ENCODE peak calls at places on chromosome 22, in nine cellular contexts. One of them, this sample, is unnamed.

GRCh38 chr22:20606041-20606783 is 98.8 kb downstream of the MED15 start:
- DNase-seq in GM23248: peak
- DNase-seq in Daoy: peak
- DNase-seq in iris pigment epithelial cell: peak
- DNase-seq in tibial artery: no peak
- DNase-seq in T-cell: peak
- DNase-seq in activated T-cell treated with anti-CD3 and anti-CD28 coated beads for 1 hour: peak
- DNase-seq in RWPE1: peak
- DNase-seq in neuronal stem cell: peak
- DNase-seq in this sample: peak

GRCh38 chr22:44336962-44337657 is 24.4 kb upstream of the SHISAL1 start:
- DNase-seq in GM23248: no peak
- DNase-seq in Daoy: no peak
- DNase-seq in iris pigment epithelial cell: no peak
- DNase-seq in tibial artery: no peak
- DNase-seq in T-cell: no peak
- DNase-seq in activated T-cell treated with anti-CD3 and anti-CD28 coated beads for 1 hour: no peak
- DNase-seq in RWPE1: no peak
- DNase-seq in neuronal stem cell: no peak
- DNase-seq in this sample: no peak

GRCh38 chr22:37782340-37783168 is 25.2 kb upstream of the GCAT start:
- DNase-seq in GM23248: peak
- DNase-seq in Daoy: peak
- DNase-seq in iris pigment epithelial cell: no peak
- DNase-seq in tibial artery: no peak
- DNase-seq in T-cell: no peak
- DNase-seq in activated T-cell treated with anti-CD3 and anti-CD28 coated beads for 1 hour: no peak
- DNase-seq in RWPE1: no peak
- DNase-seq in neuronal stem cell: no peak
- DNase-seq in this sample: no peak

GRCh38 chr22:32410459-32410858 is 1.6 kb downstream of the RTCB start:
- DNase-seq in GM23248: peak
- DNase-seq in Daoy: no peak
- DNase-seq in iris pigment epithelial cell: no peak
- DNase-seq in tibial artery: no peak
- DNase-seq in T-cell: no peak
- DNase-seq in activated T-cell treated with anti-CD3 and anti-CD28 coated beads for 1 hour: no peak
- DNase-seq in RWPE1: no peak
- DNase-seq in neuronal stem cell: no peak
- DNase-seq in this sample: peak

GRCh38 chr22:30829901-30830550 is 135.4 kb downstream of the OSBP2 start:
- DNase-seq in GM23248: peak
- DNase-seq in Daoy: peak
- DNase-seq in iris pigment epithelial cell: peak
- DNase-seq in tibial artery: no peak
- DNase-seq in T-cell: no peak
- DNase-seq in activated T-cell treated with anti-CD3 and anti-CD28 coated beads for 1 hour: no peak
- DNase-seq in RWPE1: peak
- DNase-seq in neuronal stem cell: no peak
- DNase-seq in this sample: peak

GRCh38 chr22:19565921-19566598 is 41.9 kb upstream of the CLDN5 start:
- DNase-seq in GM23248: peak
- DNase-seq in Daoy: no peak
- DNase-seq in iris pigment epithelial cell: no peak
- DNase-seq in tibial artery: no peak
- DNase-seq in T-cell: no peak
- DNase-seq in activated T-cell treated with anti-CD3 and anti-CD28 coated beads for 1 hour: no peak
- DNase-seq in RWPE1: peak
- DNase-seq in neuronal stem cell: no peak
- DNase-seq in this sample: peak

GRCh38 chr22:45968003-45968650 is 8.8 kb downstream of the WNT7B start:
- DNase-seq in GM23248: no peak
- DNase-seq in Daoy: peak
- DNase-seq in iris pigment epithelial cell: peak
- DNase-seq in tibial artery: no peak
- DNase-seq in T-cell: no peak
- DNase-seq in activated T-cell treated with anti-CD3 and anti-CD28 coated beads for 1 hour: no peak
- DNase-seq in RWPE1: no peak
- DNase-seq in neuronal stem cell: no peak
- DNase-seq in this sample: no peak

GRCh38 chr22:32896951-32897350 is 95.4 kb downstream of the TIMP3 start:
- DNase-seq in GM23248: no peak
- DNase-seq in Daoy: no peak
- DNase-seq in iris pigment epithelial cell: no peak
- DNase-seq in tibial artery: no peak
- DNase-seq in T-cell: no peak
- DNase-seq in activated T-cell treated with anti-CD3 and anti-CD28 coated beads for 1 hour: no peak
- DNase-seq in RWPE1: no peak
- DNase-seq in neuronal stem cell: no peak
- DNase-seq in this sample: no peak

GRCh38 chr22:29661355-29661754 is 57.9 kb downstream of the NF2 start:
- DNase-seq in GM23248: peak
- DNase-seq in Daoy: no peak
- DNase-seq in iris pigment epithelial cell: peak
- DNase-seq in tibial artery: no peak
- DNase-seq in T-cell: no peak
- DNase-seq in activated T-cell treated with anti-CD3 and anti-CD28 coated beads for 1 hour: no peak
- DNase-seq in RWPE1: peak
- DNase-seq in neuronal stem cell: no peak
- DNase-seq in this sample: peak

GRCh38 chr22:38028344-38029130 is 28.7 kb upstream of the PICK1 start:
- DNase-seq in GM23248: no peak
- DNase-seq in Daoy: no peak
- DNase-seq in iris pigment epithelial cell: no peak
- DNase-seq in tibial artery: no peak
- DNase-seq in T-cell: no peak
- DNase-seq in activated T-cell treated with anti-CD3 and anti-CD28 coated beads for 1 hour: no peak
- DNase-seq in RWPE1: no peak
- DNase-seq in neuronal stem cell: no peak
- DNase-seq in this sample: no peak

GRCh38 chr22:43881091-43882061 is 10.4 kb downstream of the PNPLA5 start:
- DNase-seq in GM23248: no peak
- DNase-seq in Daoy: no peak
- DNase-seq in iris pigment epithelial cell: no peak
- DNase-seq in tibial artery: no peak
- DNase-seq in T-cell: no peak
- DNase-seq in activated T-cell treated with anti-CD3 and anti-CD28 coated beads for 1 hour: no peak
- DNase-seq in RWPE1: no peak
- DNase-seq in neuronal stem cell: no peak
- DNase-seq in this sample: no peak

GRCh38 chr22:46079861-46080821 is 70.2 kb upstream of the PPARA start:
- DNase-seq in GM23248: peak
- DNase-seq in Daoy: peak
- DNase-seq in iris pigment epithelial cell: peak
- DNase-seq in tibial artery: peak
- DNase-seq in T-cell: no peak
- DNase-seq in activated T-cell treated with anti-CD3 and anti-CD28 coated beads for 1 hour: no peak
- DNase-seq in RWPE1: peak
- DNase-seq in neuronal stem cell: no peak
- DNase-seq in this sample: peak

GRCh38 chr22:46738961-46739870 is 1.2 kb upstream of the CERK start:
- DNase-seq in GM23248: peak
- DNase-seq in Daoy: no peak
- DNase-seq in iris pigment epithelial cell: peak
- DNase-seq in tibial artery: peak
- DNase-seq in T-cell: peak
- DNase-seq in activated T-cell treated with anti-CD3 and anti-CD28 coated beads for 1 hour: no peak
- DNase-seq in RWPE1: peak
- DNase-seq in neuronal stem cell: no peak
- DNase-seq in this sample: no peak

GRCh38 chr22:45922256-45922655 is 54.7 kb downstream of the WNT7B start:
- DNase-seq in GM23248: no peak
- DNase-seq in Daoy: no peak
- DNase-seq in iris pigment epithelial cell: no peak
- DNase-seq in tibial artery: no peak
- DNase-seq in T-cell: no peak
- DNase-seq in activated T-cell treated with anti-CD3 and anti-CD28 coated beads for 1 hour: no peak
- DNase-seq in RWPE1: no peak
- DNase-seq in neuronal stem cell: no peak
- DNase-seq in this sample: no peak

GRCh38 chr22:34736081-34736480 is 329.9 kb upstream of the ISX start:
- DNase-seq in GM23248: no peak
- DNase-seq in Daoy: no peak
- DNase-seq in iris pigment epithelial cell: no peak
- DNase-seq in tibial artery: no peak
- DNase-seq in T-cell: no peak
- DNase-seq in activated T-cell treated with anti-CD3 and anti-CD28 coated beads for 1 hour: no peak
- DNase-seq in RWPE1: no peak
- DNase-seq in neuronal stem cell: no peak
- DNase-seq in this sample: no peak

GRCh38 chr22:35400335-35400680 is 368 bp downstream of the MCM5 start:
- DNase-seq in GM23248: peak
- DNase-seq in Daoy: peak
- DNase-seq in iris pigment epithelial cell: no peak
- DNase-seq in tibial artery: no peak
- DNase-seq in T-cell: no peak
- DNase-seq in activated T-cell treated with anti-CD3 and anti-CD28 coated beads for 1 hour: no peak
- DNase-seq in RWPE1: no peak
- DNase-seq in neuronal stem cell: no peak
- DNase-seq in this sample: no peak

GRCh38 chr22:29369460-29369859 is 18.9 kb downstream of the AP1B1 start:
- DNase-seq in GM23248: peak
- DNase-seq in Daoy: peak
- DNase-seq in iris pigment epithelial cell: peak
- DNase-seq in tibial artery: peak
- DNase-seq in T-cell: no peak
- DNase-seq in activated T-cell treated with anti-CD3 and anti-CD28 coated beads for 1 hour: no peak
- DNase-seq in RWPE1: no peak
- DNase-seq in neuronal stem cell: peak
- DNase-seq in this sample: no peak

GRCh38 chr22:39617761-39618757 is 47.5 kb downstream of the CACNA1I start:
- DNase-seq in GM23248: no peak
- DNase-seq in Daoy: no peak
- DNase-seq in iris pigment epithelial cell: no peak
- DNase-seq in tibial artery: no peak
- DNase-seq in T-cell: no peak
- DNase-seq in activated T-cell treated with anti-CD3 and anti-CD28 coated beads for 1 hour: no peak
- DNase-seq in RWPE1: no peak
- DNase-seq in neuronal stem cell: no peak
- DNase-seq in this sample: no peak

GRCh38 chr22:18060646-18061620 is 16.9 kb upstream of the PEX26 start:
- DNase-seq in GM23248: peak
- DNase-seq in Daoy: peak
- DNase-seq in iris pigment epithelial cell: peak
- DNase-seq in tibial artery: no peak
- DNase-seq in T-cell: no peak
- DNase-seq in activated T-cell treated with anti-CD3 and anti-CD28 coated beads for 1 hour: no peak
- DNase-seq in RWPE1: peak
- DNase-seq in neuronal stem cell: no peak
- DNase-seq in this sample: peak

GRCh38 chr22:36902143-36902911 is 11.1 kb upstream of the CSF2RB start:
- DNase-seq in GM23248: no peak
- DNase-seq in Daoy: no peak
- DNase-seq in iris pigment epithelial cell: no peak
- DNase-seq in tibial artery: peak
- DNase-seq in T-cell: no peak
- DNase-seq in activated T-cell treated with anti-CD3 and anti-CD28 coated beads for 1 hour: no peak
- DNase-seq in RWPE1: no peak
- DNase-seq in neuronal stem cell: no peak
- DNase-seq in this sample: no peak

GRCh38 chr22:21975854-21976345 is 6.7 kb downstream of the TOP3B start:
- DNase-seq in GM23248: no peak
- DNase-seq in Daoy: no peak
- DNase-seq in iris pigment epithelial cell: no peak
- DNase-seq in tibial artery: no peak
- DNase-seq in T-cell: no peak
- DNase-seq in activated T-cell treated with anti-CD3 and anti-CD28 coated beads for 1 hour: no peak
- DNase-seq in RWPE1: no peak
- DNase-seq in neuronal stem cell: no peak
- DNase-seq in this sample: no peak

GRCh38 chr22:21865041-21865440 is 2.4 kb downstream of the MAPK1 start:
- DNase-seq in GM23248: peak
- DNase-seq in Daoy: peak
- DNase-seq in iris pigment epithelial cell: peak
- DNase-seq in tibial artery: peak
- DNase-seq in T-cell: no peak
- DNase-seq in activated T-cell treated with anti-CD3 and anti-CD28 coated beads for 1 hour: no peak
- DNase-seq in RWPE1: no peak
- DNase-seq in neuronal stem cell: no peak
- DNase-seq in this sample: peak

GRCh38 chr22:41799486-41800347 is 762 bp upstream of the CCDC134 start:
- DNase-seq in GM23248: peak
- DNase-seq in Daoy: no peak
- DNase-seq in iris pigment epithelial cell: peak
- DNase-seq in tibial artery: peak
- DNase-seq in T-cell: peak
- DNase-seq in activated T-cell treated with anti-CD3 and anti-CD28 coated beads for 1 hour: no peak
- DNase-seq in RWPE1: peak
- DNase-seq in neuronal stem cell: peak
- DNase-seq in this sample: no peak

GRCh38 chr22:46262449-46263207 is 515 bp downstream of the PKDREJ start:
- DNase-seq in GM23248: peak
- DNase-seq in Daoy: no peak
- DNase-seq in iris pigment epithelial cell: peak
- DNase-seq in tibial artery: peak
- DNase-seq in T-cell: no peak
- DNase-seq in activated T-cell treated with anti-CD3 and anti-CD28 coated beads for 1 hour: no peak
- DNase-seq in RWPE1: no peak
- DNase-seq in neuronal stem cell: no peak
- DNase-seq in this sample: no peak